ENCODE peak calls at places on chromosomes 6 and 20, in four cellular contexts. W, O, V and E are unnamed samples.

GRCh38 chr6:148747145-148747492 is 289 bp downstream of the UST start:
- DNase-seq in W (no peak), O (no peak), V (no peak), E (no peak)

GRCh38 chr6:6925391-6926164 is 182.2 kb upstream of the RREB1 start:
- DNase-seq in W (no peak), O (no peak), V (no peak), E (no peak)

GRCh38 chr6:124463271-124463670 is 499.0 kb upstream of the RNF217 start:
- DNase-seq in W (no peak), O (no peak), V (no peak), E (no peak)

GRCh38 chr20:1860446-1860845 is 34.8 kb upstream of the SIRPA start:
- DNase-seq in W (no peak), O (no peak), V (no peak), E (no peak)

GRCh38 chr6:21808551-21809181 is 215.1 kb downstream of the SOX4 start:
- DNase-seq in W (no peak), O (no peak), V (no peak), E (no peak)

GRCh38 chr6:166165558-166166313 is 1.9 kb downstream of the TBXT start:
- DNase-seq in W (no peak), O (no peak), V (no peak), E (no peak)

GRCh38 chr20:59385461-59385860 is 85.0 kb downstream of the EDN3 start:
- DNase-seq in W (no peak), O (no peak), V (no peak), E (no peak)

GRCh38 chr20:61455508-61456215 is 203.6 kb downstream of the CDH4 start:
- DNase-seq in W (no peak), O (no peak), V (no peak), E (no peak)

GRCh38 chr6:134339216-134339615 is 21.3 kb upstream of the SGK1 start:
- DNase-seq in W (no peak), O (no peak), V (no peak), E (no peak)

GRCh38 chr6:38483526-38483925 is 156.2 kb downstream of the BTBD9 start:
- DNase-seq in W (no peak), O (no peak), V (no peak), E (no peak)

GRCh38 chr20:44901972-44902371 is 7.9 kb upstream of the PABPC1L start:
- DNase-seq in W (no peak), O (no peak), V (no peak), E (no peak)

GRCh38 chr6:116059713-116060571 is 749 bp downstream of the FRK start:
- DNase-seq in W (no peak), O (peak), V (no peak), E (peak)

GRCh38 chr6:114611696-114612095 is 268.9 kb upstream of the HS3ST5 start:
- DNase-seq in W (no peak), O (no peak), V (no peak), E (no peak)

GRCh38 chr20:44028868-44029847 is 114.5 kb downstream of the TOX2 start:
- DNase-seq in W (no peak), O (no peak), V (no peak), E (no peak)

GRCh38 chr6:53725791-53726575 is 60.4 kb upstream of the KLHL31 start:
- DNase-seq in W (no peak), O (peak), V (peak), E (peak)

GRCh38 chr20:23200914-23201313 is 114.8 kb upstream of the CD93 start:
- DNase-seq in W (peak), O (peak), V (peak), E (peak)

GRCh38 chr6:156406688-156407087 is 370.5 kb upstream of the ARID1B start:
- DNase-seq in W (no peak), O (no peak), V (no peak), E (no peak)

GRCh38 chr6:163717106-163717764 is 302.7 kb downstream of the QKI start:
- DNase-seq in W (no peak), O (no peak), V (no peak), E (no peak)

GRCh38 chr6:2147737-2148448 is 97.5 kb downstream of the GMDS start:
- DNase-seq in W (no peak), O (no peak), V (no peak), E (no peak)

GRCh38 chr6:106084106-106084963 is 1.8 kb upstream of the PRDM1 start:
- DNase-seq in W (peak), O (peak), V (no peak), E (peak)

GRCh38 chr20:60365063-60365640 is 406.9 kb downstream of the CDH26 start:
- DNase-seq in W (no peak), O (no peak), V (no peak), E (no peak)

GRCh38 chr6:119024111-119024510 is 54.4 kb downstream of the FAM184A start:
- DNase-seq in W (no peak), O (no peak), V (no peak), E (no peak)

GRCh38 chr6:119020597-119021561 is 57.6 kb downstream of the FAM184A start:
- DNase-seq in W (no peak), O (no peak), V (no peak), E (no peak)

GRCh38 chr6:119026822-119027221 is 51.6 kb downstream of the FAM184A start:
- DNase-seq in W (no peak), O (no peak), V (no peak), E (no peak)

GRCh38 chr6:119025793-119026192 is 52.7 kb downstream of the FAM184A start:
- DNase-seq in W (no peak), O (no peak), V (no peak), E (no peak)

GRCh38 chr6:119022796-119023195 is 55.7 kb downstream of the FAM184A start:
- DNase-seq in W (no peak), O (no peak), V (no peak), E (no peak)
- TF ChIP-seq TCF7L2 in W (no peak), O (no peak), V (no peak), E (no peak)

DNA sequence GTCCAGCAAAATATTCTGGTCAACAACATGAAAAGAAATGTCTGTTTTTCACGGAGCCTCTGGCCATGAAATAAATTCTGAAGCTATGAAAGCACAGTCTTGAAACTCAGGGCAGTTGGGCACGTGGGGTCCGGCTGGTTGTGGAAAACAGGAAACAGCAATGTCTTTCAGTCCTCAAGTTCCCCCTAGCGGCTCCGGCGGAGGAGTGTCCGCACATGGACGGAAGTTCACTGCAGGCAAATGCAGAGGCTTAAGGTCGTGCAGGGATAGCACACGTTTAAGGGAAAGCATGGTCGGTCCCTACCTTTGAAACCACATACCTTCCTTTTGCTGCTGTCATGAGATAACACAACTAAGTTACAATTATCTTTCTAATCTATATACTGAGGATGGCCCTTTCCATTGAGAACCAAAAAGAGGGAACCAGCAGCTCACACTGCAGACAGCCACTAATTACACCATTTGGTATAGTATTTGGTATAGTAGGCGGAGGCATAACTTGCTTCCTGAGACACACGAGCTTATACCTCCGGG is 52.5 kb upstream of the NFATC2 start:
- DNase-seq in W (peak), O (peak), V (peak), E (peak)
- TF ChIP-seq TCF7L2 in W (no peak), O (no peak), V (no peak), E (no peak)

GRCh38 chr6:111738631-111739030 is 133.0 kb upstream of the TRAF3IP2 start:
- DNase-seq in W (no peak), O (no peak), V (no peak), E (no peak)

GRCh38 chr6:111738156-111738555 is 132.5 kb upstream of the TRAF3IP2 start:
- DNase-seq in W (no peak), O (no peak), V (no peak), E (no peak)

GRCh38 chr6:111741177-111741952 is 131.9 kb downstream of the FYN start:
- DNase-seq in W (no peak), O (no peak), V (no peak), E (no peak)

GRCh38 chr6:111740506-111740905 is 132.7 kb downstream of the FYN start:
- DNase-seq in W (no peak), O (no peak), V (no peak), E (no peak)

GRCh38 chr6:111739257-111739696 is 133.6 kb upstream of the TRAF3IP2 start:
- DNase-seq in W (no peak), O (no peak), V (no peak), E (no peak)
- TF ChIP-seq TCF7L2 in W (no peak), O (no peak), V (no peak), E (no peak)

DNA sequence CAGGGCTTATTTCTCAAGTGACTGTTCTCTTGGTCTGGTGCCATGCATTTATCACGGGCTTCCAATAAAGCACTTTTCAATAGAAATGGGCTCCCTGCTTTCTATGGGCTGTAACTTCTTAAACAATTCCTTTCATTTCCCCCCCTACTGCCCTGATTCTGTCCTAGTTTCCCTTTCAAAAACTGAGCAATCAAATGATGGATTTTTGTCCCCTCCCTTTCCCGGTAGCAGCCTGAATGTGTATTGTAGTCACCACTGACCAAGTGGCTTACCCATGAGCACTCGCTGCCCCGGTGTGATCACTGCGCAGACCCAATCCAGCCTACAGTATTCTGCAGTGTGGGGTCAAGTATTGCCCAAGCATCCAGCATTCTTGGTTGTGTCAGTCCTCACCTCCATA is 13.8 kb downstream of the RPS10 start:
- DNase-seq in W (no peak), O (no peak), V (no peak), E (no peak)
- TF ChIP-seq TCF7L2 in W (no peak), O (no peak), V (no peak), E (no peak)

GRCh38 chr20:32518593-32519366 is 66.4 kb downstream of the NOL4L start:
- DNase-seq in W (no peak), O (no peak), V (no peak), E (no peak)
- TF ChIP-seq TCF7L2 in W (no peak), O (no peak), V (no peak), E (no peak)

GRCh38 chr6:20202070-20202658 is 10.1 kb downstream of the MBOAT1 start:
- DNase-seq in W (no peak), O (peak), V (peak), E (peak)
- TF ChIP-seq TCF7L2 in W (no peak), O (no peak), V (peak), E (no peak)

GRCh38 chr6:41735427-41736206 is at the start of gene TFEB:
- DNase-seq in W (peak), O (peak), V (peak), E (peak)

GRCh38 chr6:41733707-41734665 is 1.4 kb downstream of the TFEB start:
- DNase-seq in W (peak), O (peak), V (no peak), E (peak)

GRCh38 chr6:41733349-41733706 is 2.1 kb downstream of the TFEB start:
- DNase-seq in W (no peak), O (no peak), V (no peak), E (no peak)

GRCh38 chr6:41736207-41736710 is 851 bp upstream of the TFEB start:
- DNase-seq in W (no peak), O (peak), V (no peak), E (no peak)

DNA sequence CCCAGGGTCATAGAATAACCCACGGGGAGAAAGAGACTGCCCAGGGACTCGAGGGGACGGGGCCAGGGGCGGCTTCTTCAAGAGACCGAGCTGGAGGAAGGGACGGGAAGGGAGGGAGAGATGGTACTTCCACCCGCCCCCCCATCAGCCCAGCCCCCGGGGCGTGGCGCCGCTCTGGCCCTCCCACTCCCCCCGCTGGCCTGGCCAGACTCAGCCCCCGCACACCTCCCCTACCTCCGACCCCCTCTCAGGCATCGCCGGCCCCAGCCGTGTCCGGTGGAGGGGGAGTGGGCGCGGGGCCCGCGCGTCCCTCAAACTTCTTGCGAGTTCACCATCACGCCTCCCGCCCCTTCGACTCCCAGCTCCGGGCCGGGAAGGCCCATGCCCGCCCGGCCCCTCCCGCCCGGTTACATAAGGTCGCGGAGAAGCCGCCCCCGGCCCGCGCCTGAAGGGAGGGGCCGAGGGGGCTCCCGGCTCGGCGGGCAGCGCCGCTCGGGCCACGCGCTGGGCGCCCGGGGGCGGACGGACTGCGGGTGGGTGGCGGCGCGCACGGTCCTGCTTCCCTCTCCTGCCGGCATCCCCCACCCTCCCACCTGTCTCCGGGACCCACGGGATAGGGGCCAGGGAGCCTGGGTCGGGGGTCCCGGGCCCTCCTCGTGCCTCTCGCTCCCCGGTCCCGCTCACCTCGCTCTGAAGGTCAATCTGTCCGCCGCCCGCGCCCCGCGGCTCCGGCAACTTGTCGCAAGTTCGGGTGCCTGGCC is 562 bp downstream of the TFEB start:
- DNase-seq in W (peak), O (peak), V (no peak), E (peak)
- TF ChIP-seq TCF7L2 in W (no peak), O (no peak), V (peak), E (no peak)

DNA sequence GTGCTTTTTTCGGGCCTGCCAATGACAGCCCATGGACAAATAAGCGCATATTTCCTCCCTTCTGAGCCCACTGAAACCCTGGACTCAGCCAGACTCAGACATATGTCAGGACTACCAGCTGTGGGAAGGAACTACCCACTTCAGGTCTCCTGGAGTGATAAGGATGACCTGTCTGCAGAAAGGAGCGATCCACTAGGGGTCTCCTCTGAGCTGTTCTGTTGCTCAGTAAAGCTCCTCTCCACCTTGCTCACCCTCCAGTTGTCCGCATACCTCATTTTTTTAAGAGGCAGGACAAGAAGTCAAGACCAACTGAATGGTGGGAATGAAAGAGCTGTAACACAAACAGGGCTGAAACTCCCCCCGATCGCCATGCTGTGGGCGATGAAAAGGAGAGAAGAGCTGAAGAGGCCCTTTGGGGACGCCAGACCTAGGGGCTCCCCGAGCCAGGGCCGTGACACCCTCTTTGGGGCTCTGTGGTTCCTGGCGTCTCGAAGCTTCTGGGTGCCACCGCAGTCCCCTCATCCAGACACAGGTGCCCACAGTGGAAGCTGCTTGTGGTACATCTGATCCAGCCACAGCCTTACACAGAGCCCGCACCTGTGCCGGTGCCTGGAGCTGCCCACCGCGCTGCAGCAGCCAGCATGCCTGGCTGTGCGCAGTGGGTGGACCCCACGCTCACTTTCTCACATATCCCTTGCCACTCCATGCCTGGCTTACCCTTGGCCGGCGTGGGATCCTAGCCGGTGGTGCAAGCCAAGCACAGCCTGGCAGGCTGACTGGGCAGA is 68.8 kb downstream of the EYS start:
- DNase-seq in W (no peak), O (peak), V (no peak), E (peak)
- TF ChIP-seq TCF7L2 in W (no peak), O (no peak), V (no peak), E (no peak)

GRCh38 chr6:167970236-167970635 is 27.2 kb upstream of the KIF25 start:
- DNase-seq in W (no peak), O (no peak), V (no peak), E (no peak)
- TF ChIP-seq TCF7L2 in W (no peak), O (no peak), V (no peak), E (no peak)